ENCODE peak calls at places on chromosomes 12 and 14, in ten cellular contexts. Y, Q, C, U, A, T, V, L, D and J are unnamed samples.

GRCh38 chr12:118874698-118875548 is 106.4 kb upstream of the SRRM4 start:
- DNase-seq in Y (no peak), Q (no peak), C (no peak), U (no peak), A (no peak), T (no peak), V (no peak), L (no peak), D (peak), J (no peak)

GRCh38 chr14:90759370-90760054 is 56.7 kb downstream of the TTC7B start:
- DNase-seq in Y (no peak), Q (no peak), C (no peak), U (no peak), A (peak), T (no peak), V (no peak), L (peak), D (no peak), J (no peak)

GRCh38 chr12:69502342-69503081 is 32.3 kb downstream of the FRS2 start:
- DNase-seq in Y (peak), Q (no peak), C (no peak), U (peak), A (no peak), T (peak), V (no peak), L (no peak), D (no peak), J (no peak)

GRCh38 chr14:84343637-84344036 is 1186.3 kb upstream of the FLRT2 start:
- DNase-seq in Y (peak), Q (no peak), C (no peak), U (peak), A (no peak), T (peak), V (no peak), L (no peak), D (no peak), J (no peak)

GRCh38 chr12:56880416-56881035 is 53.7 kb downstream of the SDR9C7 start:
- DNase-seq in Y (no peak), Q (no peak), C (no peak), U (peak), A (no peak), T (no peak), V (no peak), L (no peak), D (no peak), J (no peak)

GRCh38 chr14:103378042-103378854 is 7.0 kb upstream of the MARK3 start:
- DNase-seq in Y (no peak), Q (no peak), C (no peak), U (no peak), A (no peak), T (no peak), V (no peak), L (no peak), D (no peak), J (no peak)

GRCh38 chr12:18123707-18124106 is 33.7 kb upstream of the RERGL start:
- DNase-seq in Y (no peak), Q (no peak), C (no peak), U (no peak), A (no peak), T (no peak), V (no peak), L (no peak), D (no peak), J (no peak)

GRCh38 chr12:107405436-107405835 is 280.2 kb upstream of the PWP1 start:
- DNase-seq in Y (no peak), Q (no peak), C (no peak), U (no peak), A (no peak), T (no peak), V (no peak), L (no peak), D (peak), J (no peak)

GRCh38 chr12:123057505-123058265 is 77.2 kb downstream of the ARL6IP4 start:
- DNase-seq in Y (no peak), Q (no peak), C (no peak), U (peak), A (no peak), T (no peak), V (no peak), L (no peak), D (no peak), J (no peak)

GRCh38 chr14:78359581-78359980 is 189.4 kb downstream of the NRXN3 start:
- DNase-seq in Y (no peak), Q (no peak), C (no peak), U (no peak), A (no peak), T (no peak), V (no peak), L (no peak), D (no peak), J (no peak)

GRCh38 chr12:74337951-74338350 is 199.7 kb upstream of the ATXN7L3B start:
- DNase-seq in Y (peak), Q (no peak), C (no peak), U (peak), A (no peak), T (peak), V (no peak), L (no peak), D (no peak), J (no peak)

GRCh38 chr12:110744697-110745264 is 2.1 kb upstream of the PPP1CC start:
- DNase-seq in Y (no peak), Q (no peak), C (no peak), U (peak), A (no peak), T (peak), V (no peak), L (no peak), D (peak), J (no peak)

GRCh38 chr12:67539946-67540345 is 108.6 kb upstream of the DYRK2 start:
- DNase-seq in Y (no peak), Q (no peak), C (no peak), U (no peak), A (no peak), T (peak), V (no peak), L (no peak), D (no peak), J (no peak)

GRCh38 chr14:36942522-36943245 is 229.7 kb downstream of the SLC25A21 start:
- DNase-seq in Y (peak), Q (no peak), C (no peak), U (peak), A (no peak), T (peak), V (no peak), L (no peak), D (no peak), J (no peak)

GRCh38 chr12:63266988-63267387 is 116.0 kb upstream of the AVPR1A start:
- DNase-seq in Y (no peak), Q (no peak), C (no peak), U (no peak), A (no peak), T (no peak), V (no peak), L (no peak), D (no peak), J (no peak)

GRCh38 chr12:12338528-12339168 is 11.4 kb downstream of the MANSC1 start:
- DNase-seq in Y (peak), Q (no peak), C (no peak), U (peak), A (no peak), T (peak), V (no peak), L (no peak), D (no peak), J (no peak)

GRCh38 chr14:51369814-51370213 is 129.8 kb downstream of the TMX1 start:
- DNase-seq in Y (no peak), Q (no peak), C (peak), U (peak), A (peak), T (no peak), V (no peak), L (peak), D (no peak), J (peak)

GRCh38 chr12:6277982-6278438 is 32.5 kb upstream of the PLEKHG6 start:
- DNase-seq in Y (no peak), Q (no peak), C (peak), U (peak), A (peak), T (peak), V (no peak), L (no peak), D (no peak), J (peak)

GRCh38 chr12:5037795-5038357 is 5.8 kb upstream of the KCNA5 start:
- DNase-seq in Y (no peak), Q (no peak), C (no peak), U (no peak), A (no peak), T (no peak), V (no peak), L (no peak), D (no peak), J (no peak)

GRCh38 chr12:15186593-15186992 is 34.6 kb downstream of the RERG start:
- DNase-seq in Y (no peak), Q (no peak), C (no peak), U (peak), A (no peak), T (no peak), V (no peak), L (no peak), D (peak), J (no peak)

GRCh38 chr12:22377731-22378496 is 43.4 kb upstream of the ST8SIA1 start:
- DNase-seq in Y (no peak), Q (no peak), C (no peak), U (no peak), A (no peak), T (peak), V (no peak), L (no peak), D (no peak), J (no peak)

GRCh38 chr12:131850856-131851559 is 22.8 kb downstream of the MMP17 start:
- DNase-seq in Y (peak), Q (no peak), C (no peak), U (peak), A (no peak), T (no peak), V (no peak), L (no peak), D (no peak), J (no peak)

GRCh38 chr12:105279460-105280056 is 43.6 kb upstream of the APPL2 start:
- DNase-seq in Y (peak), Q (peak), C (no peak), U (peak), A (peak), T (peak), V (peak), L (peak), D (no peak), J (peak)

GRCh38 chr14:103074699-103075341 is 9.2 kb upstream of the LBHD2 start:
- DNase-seq in Y (no peak), Q (no peak), C (no peak), U (peak), A (no peak), T (no peak), V (no peak), L (no peak), D (no peak), J (no peak)

GRCh38 chr12:113314121-113314529 is 20.8 kb downstream of the SLC8B1 start:
- DNase-seq in Y (no peak), Q (no peak), C (no peak), U (no peak), A (no peak), T (no peak), V (no peak), L (no peak), D (no peak), J (no peak)

GRCh38 chr14:75487155-75487671 is 35.1 kb upstream of the BATF start:
- DNase-seq in Y (no peak), Q (no peak), C (no peak), U (peak), A (peak), T (peak), V (no peak), L (no peak), D (no peak), J (no peak)

GRCh38 chr14:59117754-59118153 is 70.7 kb upstream of the DAAM1 start:
- DNase-seq in Y (no peak), Q (no peak), C (no peak), U (no peak), A (no peak), T (no peak), V (no peak), L (no peak), D (no peak), J (no peak)

GRCh38 chr12:116319851-116320621 is 42.5 kb upstream of the MED13L start:
- DNase-seq in Y (peak), Q (no peak), C (no peak), U (no peak), A (no peak), T (peak), V (no peak), L (no peak), D (peak), J (peak)

GRCh38 chr12:125503128-125503527 is 437.9 kb downstream of the AACS start:
- DNase-seq in Y (no peak), Q (no peak), C (no peak), U (no peak), A (no peak), T (no peak), V (no peak), L (no peak), D (no peak), J (no peak)

GRCh38 chr14:95519699-95520098 is 3.2 kb upstream of the SYNE3 start:
- DNase-seq in Y (peak), Q (peak), C (peak), U (no peak), A (no peak), T (peak), V (peak), L (no peak), D (no peak), J (no peak)

GRCh38 chr12:25436206-25436912 is 116.7 kb downstream of the LMNTD1 start:
- DNase-seq in Y (peak), Q (no peak), C (no peak), U (peak), A (peak), T (peak), V (no peak), L (peak), D (peak), J (peak)

GRCh38 chr14:96745500-96746051 is 51.6 kb upstream of the VRK1 start:
- DNase-seq in Y (peak), Q (no peak), C (no peak), U (peak), A (no peak), T (peak), V (no peak), L (no peak), D (no peak), J (no peak)

GRCh38 chr14:100761481-100761880 is 34.8 kb downstream of the DLK1 start:
- DNase-seq in Y (peak), Q (no peak), C (no peak), U (peak), A (no peak), T (peak), V (no peak), L (no peak), D (peak), J (no peak)